ENCODE peak calls at places on chromosomes 16 and 17, in five cellular contexts. One of them, this sample, is unnamed.

GRCh38 chr16:87125206-87126155 is 191.7 kb downstream of the C16orf95 start:
- DNase-seq in thoracic aorta: no peak
- DNase-seq in HCT116: no peak
- DNase-seq in lower lobe of right lung: no peak
- DNase-seq in foreskin keratinocyte: no peak
- DNase-seq in this sample: no peak

GRCh38 chr16:49696414-49697101 is 159.4 kb downstream of the ZNF423 start:
- DNase-seq in HCT116: no peak
- DNase-seq in lower lobe of right lung: no peak
- DNase-seq in foreskin keratinocyte: no peak
- DNase-seq in thoracic aorta: no peak
- DNase-seq in this sample: no peak

GRCh38 chr17:33475594-33475993 is 182.5 kb upstream of the ASIC2 start:
- DNase-seq in lower lobe of right lung: no peak
- DNase-seq in HCT116: no peak
- DNase-seq in thoracic aorta: no peak
- DNase-seq in foreskin keratinocyte: no peak
- DNase-seq in this sample: no peak

GRCh38 chr16:79638386-79639106 is 38.0 kb upstream of the MAF start:
- DNase-seq in lower lobe of right lung: no peak
- DNase-seq in foreskin keratinocyte: no peak
- DNase-seq in HCT116: no peak
- DNase-seq in thoracic aorta: no peak
- DNase-seq in this sample: no peak

GRCh38 chr16:23597003-23597756 is 1.1 kb upstream of the NDUFAB1 start:
- DNase-seq in lower lobe of right lung: no peak
- DNase-seq in foreskin keratinocyte: no peak
- DNase-seq in HCT116: peak; percentile 50
- DNase-seq in thoracic aorta: no peak
- DNase-seq in this sample: no peak

GRCh38 chr17:39194985-39195524 is 2.4 kb downstream of the CACNB1 start:
- DNase-seq in HCT116: no peak
- DNase-seq in thoracic aorta: no peak
- DNase-seq in foreskin keratinocyte: no peak
- DNase-seq in lower lobe of right lung: no peak
- DNase-seq in this sample: no peak

GRCh38 chr17:38588775-38589174 is 17.0 kb downstream of the SRCIN1 start:
- DNase-seq in foreskin keratinocyte: no peak
- DNase-seq in thoracic aorta: no peak
- DNase-seq in HCT116: no peak
- DNase-seq in lower lobe of right lung: no peak
- DNase-seq in this sample: no peak

GRCh38 chr17:82120148-82120547 is 22.1 kb upstream of the FASN start:
- DNase-seq in lower lobe of right lung: no peak
- DNase-seq in HCT116: no peak
- DNase-seq in thoracic aorta: no peak
- DNase-seq in foreskin keratinocyte: no peak
- DNase-seq in this sample: no peak

GRCh38 chr16:74186589-74186988 is 110.0 kb upstream of the PSMD7 start:
- DNase-seq in foreskin keratinocyte: no peak
- DNase-seq in lower lobe of right lung: no peak
- DNase-seq in HCT116: no peak
- DNase-seq in thoracic aorta: no peak
- DNase-seq in this sample: no peak

GRCh38 chr17:1367351-1367745 is 32.7 kb downstream of the YWHAE start:
- DNase-seq in HCT116: no peak
- DNase-seq in lower lobe of right lung: no peak
- DNase-seq in thoracic aorta: no peak
- DNase-seq in foreskin keratinocyte: no peak
- DNase-seq in this sample: no peak

GRCh38 chr16:58074657-58075056 is 49.1 kb downstream of the MMP15 start:
- DNase-seq in HCT116: no peak
- DNase-seq in thoracic aorta: no peak
- DNase-seq in lower lobe of right lung: no peak
- DNase-seq in foreskin keratinocyte: no peak
- DNase-seq in this sample: no peak

GRCh38 chr17:13273744-13274295 is 256.0 kb upstream of the ELAC2 start:
- DNase-seq in foreskin keratinocyte: no peak
- DNase-seq in thoracic aorta: no peak
- DNase-seq in HCT116: no peak
- DNase-seq in lower lobe of right lung: no peak
- DNase-seq in this sample: no peak

GRCh38 chr16:27402964-27403600 is 1.1 kb downstream of the IL21R start:
- DNase-seq in thoracic aorta: no peak
- DNase-seq in foreskin keratinocyte: no peak
- DNase-seq in lower lobe of right lung: no peak
- DNase-seq in HCT116: no peak
- DNase-seq in this sample: no peak

GRCh38 chr17:50268040-50268439 is 6.2 kb upstream of the TMEM92 start:
- DNase-seq in foreskin keratinocyte: no peak
- DNase-seq in thoracic aorta: no peak
- DNase-seq in HCT116: no peak
- DNase-seq in lower lobe of right lung: peak; percentile 11
- DNase-seq in this sample: no peak

GRCh38 chr16:25006504-25007055 is 8.6 kb downstream of the ARHGAP17 start:
- DNase-seq in thoracic aorta: no peak
- DNase-seq in lower lobe of right lung: no peak
- DNase-seq in HCT116: no peak
- DNase-seq in foreskin keratinocyte: no peak
- DNase-seq in this sample: no peak

GRCh38 chr17:32875904-32876413 is 965 bp downstream of the MYO1D start:
- DNase-seq in foreskin keratinocyte: no peak
- DNase-seq in thoracic aorta: no peak
- DNase-seq in HCT116: no peak
- DNase-seq in lower lobe of right lung: no peak
- DNase-seq in this sample: no peak

GRCh38 chr16:51408357-51408756 is 257.3 kb upstream of the SALL1 start:
- DNase-seq in lower lobe of right lung: no peak
- DNase-seq in foreskin keratinocyte: peak; percentile 37
- DNase-seq in HCT116: no peak
- DNase-seq in thoracic aorta: no peak
- DNase-seq in this sample: peak; percentile 36

GRCh38 chr17:72588961-72589360 is 468.1 kb downstream of the SOX9 start:
- DNase-seq in foreskin keratinocyte: peak; percentile 96
- DNase-seq in thoracic aorta: no peak
- DNase-seq in HCT116: peak; percentile 87
- DNase-seq in lower lobe of right lung: peak; percentile 82
- DNase-seq in this sample: peak; percentile 91

GRCh38 chr16:57906385-57907316 is 64.3 kb downstream of the CNGB1 start:
- DNase-seq in foreskin keratinocyte: no peak
- DNase-seq in HCT116: no peak
- DNase-seq in lower lobe of right lung: no peak
- DNase-seq in thoracic aorta: no peak
- DNase-seq in this sample: no peak

GRCh38 chr16:17173134-17173729 is 297.5 kb downstream of the XYLT1 start:
- DNase-seq in lower lobe of right lung: peak; percentile 75
- DNase-seq in HCT116: no peak
- DNase-seq in foreskin keratinocyte: peak; percentile 94
- DNase-seq in thoracic aorta: no peak
- DNase-seq in this sample: peak; percentile 50

GRCh38 chr16:78791011-78791410 is 691.6 kb downstream of the WWOX start:
- DNase-seq in lower lobe of right lung: no peak
- DNase-seq in foreskin keratinocyte: no peak
- DNase-seq in HCT116: no peak
- DNase-seq in thoracic aorta: no peak
- DNase-seq in this sample: no peak

GRCh38 chr17:27793168-27793905 is 7.0 kb downstream of the NOS2 start:
- DNase-seq in lower lobe of right lung: peak; percentile 24
- DNase-seq in HCT116: no peak
- DNase-seq in thoracic aorta: no peak
- DNase-seq in foreskin keratinocyte: no peak
- DNase-seq in this sample: no peak

GRCh38 chr17:27670791-27671590 is 40.0 kb downstream of the LGALS9 start:
- DNase-seq in lower lobe of right lung: no peak
- DNase-seq in thoracic aorta: no peak
- DNase-seq in HCT116: no peak
- DNase-seq in foreskin keratinocyte: no peak
- DNase-seq in this sample: no peak

GRCh38 chr16:55678061-55678935 is 22.5 kb downstream of the SLC6A2 start:
- DNase-seq in foreskin keratinocyte: no peak
- DNase-seq in lower lobe of right lung: no peak
- DNase-seq in HCT116: no peak
- DNase-seq in thoracic aorta: no peak
- DNase-seq in this sample: no peak

GRCh38 chr17:81703747-81704654 is 834 bp downstream of the MRPL12 start:
- DNase-seq in HCT116: no peak
- DNase-seq in foreskin keratinocyte: no peak
- DNase-seq in lower lobe of right lung: no peak
- DNase-seq in thoracic aorta: no peak
- DNase-seq in this sample: no peak

GRCh38 chr16:57747996-57748395 is 12.4 kb downstream of the KATNB1 start:
- DNase-seq in foreskin keratinocyte: no peak
- DNase-seq in HCT116: no peak
- DNase-seq in lower lobe of right lung: peak; percentile 19
- DNase-seq in thoracic aorta: no peak
- DNase-seq in this sample: no peak

GRCh38 chr16:49455181-49455990 is 81.8 kb downstream of the C16orf78 start:
- DNase-seq in HCT116: no peak
- DNase-seq in thoracic aorta: no peak
- DNase-seq in lower lobe of right lung: no peak
- DNase-seq in foreskin keratinocyte: no peak
- DNase-seq in this sample: no peak

GRCh38 chr17:57557793-57558681 is 187.1 kb downstream of the CCDC182 start:
- DNase-seq in foreskin keratinocyte: peak; percentile 80
- DNase-seq in lower lobe of right lung: no peak
- DNase-seq in thoracic aorta: no peak
- DNase-seq in HCT116: no peak
- DNase-seq in this sample: no peak

GRCh38 chr17:45784583-45785372 is 658 bp downstream of the CRHR1 start:
- DNase-seq in lower lobe of right lung: peak; percentile 56
- DNase-seq in foreskin keratinocyte: no peak
- DNase-seq in HCT116: no peak
- DNase-seq in thoracic aorta: no peak
- DNase-seq in this sample: no peak

GRCh38 chr17:38864636-38865398 is 5.0 kb upstream of the LASP1 start:
- DNase-seq in lower lobe of right lung: no peak
- DNase-seq in HCT116: no peak
- DNase-seq in foreskin keratinocyte: peak; percentile 74
- DNase-seq in thoracic aorta: no peak
- DNase-seq in this sample: no peak

GRCh38 chr17:71234349-71234748 is 886.5 kb upstream of the SOX9 start:
- DNase-seq in HCT116: no peak
- DNase-seq in lower lobe of right lung: no peak
- DNase-seq in foreskin keratinocyte: no peak
- DNase-seq in thoracic aorta: no peak
- DNase-seq in this sample: no peak

GRCh38 chr17:71229036-71229435 is 891.8 kb upstream of the SOX9 start:
- DNase-seq in HCT116: no peak
- DNase-seq in thoracic aorta: no peak
- DNase-seq in foreskin keratinocyte: no peak
- DNase-seq in lower lobe of right lung: no peak
- DNase-seq in this sample: no peak

GRCh38 chr17:71237903-71238538 is 882.8 kb upstream of the SOX9 start:
- DNase-seq in lower lobe of right lung: no peak
- DNase-seq in thoracic aorta: no peak
- DNase-seq in foreskin keratinocyte: peak; percentile 61
- DNase-seq in HCT116: peak; percentile 57
- DNase-seq in this sample: peak; percentile 41

GRCh38 chr17:71232801-71233559 is 887.8 kb upstream of the SOX9 start:
- DNase-seq in HCT116: no peak
- DNase-seq in thoracic aorta: no peak
- DNase-seq in foreskin keratinocyte: no peak
- DNase-seq in lower lobe of right lung: no peak
- DNase-seq in this sample: no peak
- H3K27ac ChIP-seq in HCT116: no peak overlapping the region
- H3K27ac ChIP-seq in thoracic aorta: no peak overlapping the region
- H3K27ac ChIP-seq in foreskin keratinocyte: no peak overlapping the region
- H3K27ac ChIP-seq in lower lobe of right lung: no peak overlapping the region
- H3K27ac ChIP-seq in this sample: no peak overlapping the region

GRCh38 chr17:17098426-17099035 is 56.3 kb downstream of the MPRIP start:
- DNase-seq in lower lobe of right lung: no peak
- DNase-seq in foreskin keratinocyte: no peak
- DNase-seq in thoracic aorta: no peak
- DNase-seq in HCT116: no peak
- DNase-seq in this sample: no peak

GRCh38 chr17:17093764-17094163 is 51.5 kb downstream of the MPRIP start:
- DNase-seq in foreskin keratinocyte: no peak
- DNase-seq in thoracic aorta: no peak
- DNase-seq in lower lobe of right lung: no peak
- DNase-seq in HCT116: no peak
- DNase-seq in this sample: no peak

GRCh38 chr17:17102176-17102575 is 59.9 kb downstream of the MPRIP start:
- DNase-seq in HCT116: no peak
- DNase-seq in foreskin keratinocyte: no peak
- DNase-seq in thoracic aorta: no peak
- DNase-seq in lower lobe of right lung: no peak
- DNase-seq in this sample: no peak

GRCh38 chr17:17096438-17097178 is 54.4 kb downstream of the MPRIP start:
- DNase-seq in thoracic aorta: no peak
- DNase-seq in HCT116: no peak
- DNase-seq in foreskin keratinocyte: peak; percentile 54
- DNase-seq in lower lobe of right lung: no peak
- DNase-seq in this sample: no peak

GRCh38 chr17:17097763-17098345 is 55.6 kb downstream of the MPRIP start:
- DNase-seq in thoracic aorta: no peak
- DNase-seq in HCT116: no peak
- DNase-seq in lower lobe of right lung: no peak
- DNase-seq in foreskin keratinocyte: no peak
- DNase-seq in this sample: no peak
- H3K27ac ChIP-seq in thoracic aorta: peak overlapping the region; percentile 46
- H3K27ac ChIP-seq in HCT116: no peak overlapping the region
- H3K27ac ChIP-seq in lower lobe of right lung: peak overlapping the region; percentile 63
- H3K27ac ChIP-seq in foreskin keratinocyte: no peak overlapping the region
- H3K27ac ChIP-seq in this sample: no peak overlapping the region

GRCh38 chr16:67674851-67675578 is 8.4 kb downstream of the C16orf86 start:
- DNase-seq in lower lobe of right lung: no peak
- DNase-seq in thoracic aorta: no peak
- DNase-seq in HCT116: no peak
- DNase-seq in foreskin keratinocyte: no peak
- DNase-seq in this sample: no peak
- H3K27ac ChIP-seq in lower lobe of right lung: peak overlapping the region; percentile 73
- H3K27ac ChIP-seq in thoracic aorta: no peak overlapping the region
- H3K27ac ChIP-seq in HCT116: no peak overlapping the region
- H3K27ac ChIP-seq in foreskin keratinocyte: no peak overlapping the region
- H3K27ac ChIP-seq in this sample: no peak overlapping the region

GRCh38 chr17:31696703-31697325 is 162.2 kb downstream of the COPRS start:
- DNase-seq in foreskin keratinocyte: no peak
- DNase-seq in HCT116: no peak
- DNase-seq in lower lobe of right lung: no peak
- DNase-seq in thoracic aorta: no peak
- DNase-seq in this sample: no peak
- H3K27ac ChIP-seq in foreskin keratinocyte: no peak overlapping the region
- H3K27ac ChIP-seq in HCT116: no peak overlapping the region
- H3K27ac ChIP-seq in lower lobe of right lung: no peak overlapping the region
- H3K27ac ChIP-seq in thoracic aorta: peak overlapping the region; percentile 69
- H3K27ac ChIP-seq in this sample: no peak overlapping the region

This sample was measured in epithelial cell of prostate.